ENCODE peak calls at places on chromosome 1, in nine cellular contexts. M is prostate gland, N is stomach, U is HCT116, T is suprapubic skin, C is GM12891, R is K562, K is endothelial cell of umbilical vein, Q is breast epithelium. O is an unnamed sample.

GRCh38 chr1:246595146-246595545 is 28.9 kb downstream of the CNST start:
- DNase-seq in M (no peak), N (no peak), U (no peak), T (no peak), C (no peak), R (no peak), K (no peak), Q (no peak), O (no peak)

GRCh38 chr1:72357411-72357810 is 75.1 kb upstream of the NEGR1 start:
- DNase-seq in M (no peak), N (no peak), U (no peak), T (no peak), C (no peak), R (no peak), K (no peak), Q (no peak), O (no peak)

GRCh38 chr1:6489799-6490180 is 1.7 kb downstream of the PLEKHG5 start:
- DNase-seq in M (peak), N (peak), U (peak), T (no peak), C (peak), R (peak), K (peak), Q (no peak), O (peak)

GRCh38 chr1:181351740-181352139 is 131.6 kb upstream of the CACNA1E start:
- DNase-seq in M (no peak), N (no peak), U (no peak), T (no peak), C (no peak), R (no peak), K (no peak), Q (no peak), O (no peak)

GRCh38 chr1:111769517-111770146 is 13.9 kb downstream of the DDX20 start:
- DNase-seq in M (peak), N (no peak), U (peak), T (no peak), C (no peak), R (peak), K (peak), Q (no peak), O (peak)

GRCh38 chr1:115185351-115185750 is 96.0 kb upstream of the TSPAN2 start:
- DNase-seq in M (no peak), N (no peak), U (no peak), T (no peak), C (no peak), R (no peak), K (no peak), Q (no peak), O (no peak)

GRCh38 chr1:245008761-245009160 is 144.4 kb upstream of the HNRNPU start:
- DNase-seq in M (no peak), N (no peak), U (no peak), T (no peak), C (no peak), R (no peak), K (no peak), Q (no peak), O (no peak)

GRCh38 chr1:192860478-192861185 is 51.8 kb downstream of the RGS2 start:
- DNase-seq in M (no peak), N (no peak), U (no peak), T (no peak), C (no peak), R (no peak), K (no peak), Q (no peak), O (no peak)

GRCh38 chr1:248714248-248714647 is 11.7 kb upstream of the OR14I1 start:
- DNase-seq in M (no peak), N (no peak), U (no peak), T (no peak), C (no peak), R (no peak), K (no peak), Q (no peak), O (no peak)

GRCh38 chr1:25825605-25826004 is 5.9 kb downstream of the MTFR1L start:
- DNase-seq in M (no peak), N (no peak), U (no peak), T (no peak), C (no peak), R (no peak), K (no peak), Q (no peak), O (no peak)

DNA sequence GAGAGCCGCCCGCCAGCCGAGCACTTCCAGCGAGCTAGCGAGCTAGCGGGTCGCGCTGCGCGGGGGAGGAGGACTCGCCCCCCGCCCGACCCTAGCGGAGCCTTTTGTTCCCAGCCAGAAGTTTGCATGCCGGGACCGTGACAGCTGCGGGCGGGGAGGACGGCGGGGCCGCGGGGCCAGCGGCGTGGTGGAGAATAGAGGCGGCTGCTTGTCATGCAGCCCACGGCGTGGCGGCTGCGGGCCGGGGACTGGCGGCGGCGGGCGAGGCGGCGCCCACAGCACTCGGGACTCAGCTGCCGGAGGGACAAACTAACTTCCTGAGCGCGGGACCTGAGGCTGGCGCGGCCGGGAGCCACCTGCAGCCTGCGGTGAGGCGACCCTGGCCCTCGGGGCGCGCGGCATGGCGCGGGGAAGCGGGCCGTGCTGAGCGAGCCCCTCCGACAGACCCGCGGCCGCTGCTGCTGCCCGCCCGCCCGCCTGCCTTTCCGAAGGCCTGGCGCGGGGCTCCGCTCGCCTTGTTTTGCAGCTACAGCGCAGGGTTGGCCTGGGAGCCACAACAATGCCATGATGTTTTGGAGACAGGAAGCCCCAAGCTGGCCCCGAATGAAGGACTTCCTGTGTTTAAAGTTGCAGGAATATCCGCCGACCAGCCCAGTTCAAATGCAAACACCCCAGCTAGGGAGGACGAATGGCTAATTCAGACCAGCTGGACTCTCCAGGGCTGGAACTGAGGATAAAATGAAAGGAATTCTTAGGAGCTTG is 82.2 kb upstream of the BMP8A start:
- DNase-seq in M (no peak), N (peak), U (no peak), T (peak), C (no peak), R (no peak), K (peak), Q (peak), O (peak)
- TF ChIP-seq POLR2AphosphoS5 in M (no peak), N (no peak), U (no peak), T (no peak), C (no peak), R (no peak), K (peak), Q (no peak), O (peak)

GRCh38 chr1:73800376-73800775 is 397.6 kb downstream of the LRRIQ3 start:
- DNase-seq in M (no peak), N (no peak), U (no peak), T (no peak), C (no peak), R (no peak), K (no peak), Q (no peak), O (no peak)

GRCh38 chr1:73803380-73803779 is 394.6 kb downstream of the LRRIQ3 start:
- DNase-seq in M (no peak), N (no peak), U (no peak), T (no peak), C (no peak), R (no peak), K (no peak), Q (no peak), O (no peak)

GRCh38 chr1:73801912-73802429 is 396.0 kb downstream of the LRRIQ3 start:
- DNase-seq in M (no peak), N (no peak), U (no peak), T (no peak), C (no peak), R (no peak), K (no peak), Q (no peak), O (no peak)

GRCh38 chr1:73804935-73805334 is 393.0 kb downstream of the LRRIQ3 start:
- DNase-seq in M (no peak), N (no peak), U (no peak), T (no peak), C (no peak), R (no peak), K (no peak), Q (no peak), O (no peak)
- TF ChIP-seq POLR2AphosphoS5 in M (no peak), N (no peak), U (no peak), T (no peak), C (no peak), R (no peak), K (no peak), Q (no peak), O (no peak)

GRCh38 chr1:66945316-66945715 is 20.5 kb downstream of the MIER1 start:
- DNase-seq in M (no peak), N (no peak), U (no peak), T (no peak), C (no peak), R (no peak), K (no peak), Q (no peak), O (no peak)

GRCh38 chr1:66940968-66941367 is 16.2 kb downstream of the MIER1 start:
- DNase-seq in M (no peak), N (no peak), U (no peak), T (no peak), C (no peak), R (no peak), K (no peak), Q (no peak), O (no peak)

GRCh38 chr1:66943361-66943969 is 18.7 kb downstream of the MIER1 start:
- DNase-seq in M (no peak), N (no peak), U (no peak), T (no peak), C (no peak), R (no peak), K (peak), Q (no peak), O (no peak)

GRCh38 chr1:66947267-66947666 is 22.5 kb downstream of the MIER1 start:
- DNase-seq in M (no peak), N (no peak), U (no peak), T (no peak), C (no peak), R (no peak), K (peak), Q (no peak), O (no peak)

GRCh38 chr1:66944330-66945274 is 19.8 kb downstream of the MIER1 start:
- DNase-seq in M (no peak), N (no peak), U (peak), T (no peak), C (no peak), R (no peak), K (peak), Q (no peak), O (peak)
- TF ChIP-seq POLR2AphosphoS5 in M (no peak), N (no peak), U (no peak), T (no peak), C (no peak), R (no peak), K (peak), Q (no peak), O (no peak)

GRCh38 chr1:174315239-174315638 is 132.5 kb upstream of the GPR52 start:
- DNase-seq in M (no peak), N (no peak), U (no peak), T (no peak), C (no peak), R (no peak), K (no peak), Q (no peak), O (no peak)

GRCh38 chr1:174308604-174309003 is 139.2 kb upstream of the GPR52 start:
- DNase-seq in M (no peak), N (no peak), U (no peak), T (no peak), C (no peak), R (no peak), K (no peak), Q (no peak), O (no peak)

DNA sequence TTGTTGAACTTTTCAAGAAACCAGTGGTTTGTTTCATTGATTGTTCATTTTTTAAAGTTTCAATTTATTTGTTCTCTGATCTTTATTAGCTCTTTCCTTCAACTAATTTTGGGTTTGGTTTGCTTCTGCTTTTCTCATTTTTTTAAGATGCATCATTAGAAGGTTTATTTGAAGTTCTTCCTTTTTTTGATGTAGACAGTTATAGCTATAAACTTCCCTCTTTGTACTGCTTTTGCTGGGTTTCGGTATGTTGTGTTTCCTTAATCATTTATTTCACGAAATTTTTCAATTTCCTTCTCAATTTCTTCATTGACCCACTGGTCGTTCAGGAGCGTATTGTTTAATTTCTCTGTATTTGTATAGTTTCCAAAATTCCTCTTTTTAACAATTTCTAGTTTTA is 133.3 kb upstream of the GPR52 start:
- DNase-seq in M (no peak), N (no peak), U (no peak), T (no peak), C (no peak), R (no peak), K (no peak), Q (no peak), O (no peak)
- TF ChIP-seq POLR2AphosphoS5 in M (no peak), N (no peak), U (no peak), T (no peak), C (no peak), R (no peak), K (no peak), Q (no peak), O (no peak)

DNA sequence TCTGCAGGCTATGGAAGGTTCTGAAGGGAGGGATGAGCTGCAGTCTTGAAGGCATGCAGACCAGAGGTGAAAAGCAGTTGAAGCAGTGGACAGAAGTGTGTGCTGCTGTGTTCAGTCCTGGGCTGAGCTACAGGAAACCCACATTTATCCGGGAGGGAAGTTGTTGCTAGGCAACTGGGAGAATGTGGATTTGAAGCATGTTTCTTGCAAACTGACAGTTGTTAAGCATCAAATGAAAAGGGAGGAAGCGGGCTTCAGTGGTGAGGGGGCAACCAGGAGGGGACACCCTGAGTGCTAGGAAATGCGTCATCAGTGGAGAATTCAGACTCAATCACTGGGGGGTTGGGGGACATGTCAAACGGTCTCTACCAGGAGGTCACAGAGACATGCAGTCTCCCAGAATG is 28.7 kb downstream of the ABCA4 start:
- DNase-seq in M (no peak), N (no peak), U (no peak), T (peak), C (no peak), R (no peak), K (peak), Q (no peak), O (no peak)
- TF ChIP-seq POLR2AphosphoS5 in M (no peak), N (no peak), U (no peak), T (no peak), C (no peak), R (no peak), K (peak), Q (no peak), O (no peak)

GRCh38 chr1:16386454-16387113 is 19.5 kb downstream of the SZRD1 start:
- DNase-seq in M (no peak), N (no peak), U (no peak), T (no peak), C (no peak), R (no peak), K (peak), Q (no peak), O (no peak)
- TF ChIP-seq POLR2AphosphoS5 in M (no peak), N (no peak), U (no peak), T (no peak), C (no peak), R (no peak), K (no peak), Q (no peak), O (no peak)

DNA sequence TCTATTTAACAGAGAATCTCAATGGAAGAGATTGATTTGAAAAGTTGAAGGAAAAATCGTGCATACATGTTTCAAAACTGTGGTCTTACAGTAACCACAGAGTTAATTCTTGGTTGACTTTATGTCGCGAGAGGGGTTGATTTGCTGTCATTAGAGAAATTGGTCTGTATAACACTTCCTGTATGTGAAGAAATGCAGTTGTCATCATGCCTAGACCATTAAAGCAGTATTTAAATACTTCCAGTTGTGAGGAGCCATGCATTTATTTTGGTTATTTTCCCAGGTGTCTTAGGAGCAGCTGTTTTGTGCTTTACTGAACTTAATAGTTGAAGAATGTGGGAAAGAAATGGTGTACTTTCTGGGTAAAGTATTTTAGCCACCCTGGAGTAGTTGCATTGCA is 76.2 kb downstream of the NFIA start:
- DNase-seq in M (no peak), N (no peak), U (no peak), T (no peak), C (no peak), R (no peak), K (no peak), Q (no peak), O (no peak)
- TF ChIP-seq POLR2AphosphoS5 in M (no peak), N (no peak), U (no peak), T (no peak), C (no peak), R (no peak), K (no peak), Q (no peak), O (no peak)